ENCODE peak calls at places on chromosomes 5 and 9, in seven cellular contexts. E is brain pericyte, H is AG08395, K is amygdala, Z is HT1080, I is gastrocnemius medialis, Q is stomach. S is an unnamed sample.

GRCh38 chr9:135110416-135110815 is 22.9 kb downstream of the OLFM1 start:
- DNase-seq in K (no peak), I (no peak), Q (no peak), Z (no peak), E (no peak), H (no peak), S (no peak)

GRCh38 chr9:86202338-86202882 is 57.0 kb downstream of the C9orf153 start:
- DNase-seq in H (peak; percentile 73), E (no peak), K (no peak), Z (peak; percentile 33), I (no peak), Q (no peak), S (peak; percentile 6)

GRCh38 chr5:64074533-64074932 is 91.1 kb upstream of the RNF180 start:
- DNase-seq in E (no peak), Z (peak; percentile 45), K (no peak), I (no peak), Q (no peak), H (peak; percentile 7), S (peak; percentile 6)

GRCh38 chr9:132169672-132170392 is 8.0 kb downstream of the NTNG2 start:
- DNase-seq in K (peak; percentile 26), Z (peak; percentile 55), E (no peak), H (peak; percentile 71), Q (peak; percentile 59), I (no peak), S (no peak)

GRCh38 chr5:61256474-61256873 is 75.6 kb upstream of the ZSWIM6 start:
- DNase-seq in Q (peak; percentile 98), Z (peak; percentile 26), I (no peak), E (no peak), K (no peak), H (no peak), S (no peak)

GRCh38 chr5:62256161-62257017 is 49.6 kb upstream of the KIF2A start:
- DNase-seq in Z (no peak), I (no peak), Q (no peak), H (no peak), K (no peak), E (no peak), S (no peak)

GRCh38 chr5:150487199-150488061 is 20.5 kb upstream of the NDST1 start:
- DNase-seq in E (no peak), K (no peak), Q (peak; percentile 44), Z (peak; percentile 44), I (peak; percentile 64), H (no peak), S (no peak)

GRCh38 chr5:101160002-101160401 is 256.9 kb upstream of the ST8SIA4 start:
- DNase-seq in I (no peak), Z (no peak), H (no peak), Q (no peak), E (no peak), K (no peak), S (no peak)

GRCh38 chr5:168165221-168165965 is 126.1 kb upstream of the WWC1 start:
- DNase-seq in Z (no peak), Q (no peak), E (no peak), K (peak; percentile 9), I (no peak), H (no peak), S (no peak)

GRCh38 chr9:98502976-98503325 is 205.8 kb downstream of the GABBR2 start:
- DNase-seq in E (no peak), H (peak; percentile 78), K (no peak), I (no peak), Q (no peak), Z (peak; percentile 39), S (peak; percentile 52)

GRCh38 chr5:151657105-151657504 is 29.6 kb downstream of the SPARC start:
- DNase-seq in I (no peak), E (no peak), Q (no peak), Z (no peak), K (no peak), H (no peak), S (no peak)

GRCh38 chr5:147805030-147805454 is 22.5 kb upstream of the JAKMIP2 start:
- DNase-seq in E (no peak), Q (no peak), H (no peak), I (no peak), K (no peak), Z (no peak), S (no peak)

GRCh38 chr9:34995288-34996060 is 5.9 kb downstream of the DNAJB5 start:
- DNase-seq in I (peak; percentile 60), Z (no peak), Q (no peak), H (peak; percentile 38), E (no peak), K (no peak), S (no peak)

GRCh38 chr9:113879906-113880305 is 3.8 kb downstream of the ZNF618 start:
- DNase-seq in Z (no peak), I (no peak), Q (no peak), E (no peak), H (no peak), K (no peak), S (no peak)

GRCh38 chr5:146213210-146213838 is 9.9 kb downstream of the RBM27 start:
- DNase-seq in Q (no peak), E (no peak), Z (no peak), H (no peak), K (no peak), I (no peak), S (no peak)

GRCh38 chr5:26024774-26025173 is 1013.6 kb downstream of the CDH9 start:
- DNase-seq in Z (peak; percentile 17), Q (no peak), I (no peak), E (no peak), K (no peak), H (no peak), S (no peak)

GRCh38 chr9:101536938-101537337 is 3.3 kb downstream of the RNF20 start:
- DNase-seq in K (no peak), Z (peak; percentile 6), E (no peak), H (no peak), Q (no peak), I (no peak), S (no peak)

GRCh38 chr9:95313010-95313498 is 4.5 kb downstream of the FANCC start:
- DNase-seq in H (peak; percentile 64), E (no peak), Z (peak; percentile 6), K (no peak), I (peak; percentile 39), Q (peak; percentile 85), S (no peak)

GRCh38 chr5:820245-820644 is 30.5 kb downstream of the ZDHHC11 start:
- DNase-seq in H (no peak), K (no peak), Q (no peak), E (no peak), Z (no peak), I (no peak), S (no peak)

GRCh38 chr5:133890776-133891280 is 77.6 kb downstream of the C5orf15 start:
- DNase-seq in I (no peak), K (no peak), E (no peak), Z (no peak), H (no peak), Q (no peak), S (no peak)

GRCh38 chr5:13944564-13945195 is at the start of gene DNAH5:
- DNase-seq in H (peak; percentile 12), I (no peak), K (no peak), E (no peak), Z (no peak), Q (no peak), S (no peak)

GRCh38 chr9:130884542-130885421 is 11.8 kb downstream of the QRFP start:
- DNase-seq in Z (no peak), E (no peak), I (no peak), K (no peak), H (no peak), Q (no peak), S (no peak)

GRCh38 chr9:130029591-130029990 is 13.4 kb downstream of the FNBP1 start:
- DNase-seq in Q (no peak), I (no peak), Z (no peak), E (no peak), H (no peak), K (no peak), S (no peak)

GRCh38 chr5:111502976-111503375 is 9.4 kb downstream of the STARD4 start:
- DNase-seq in H (no peak), Z (no peak), K (no peak), Q (no peak), E (no peak), I (no peak), S (no peak)

GRCh38 chr9:219670-220365 is 5.2 kb downstream of the DOCK8 start:
- DNase-seq in I (no peak), K (no peak), Z (no peak), Q (no peak), E (no peak), H (no peak), S (no peak)

GRCh38 chr9:91071185-91071990 is 269.8 kb downstream of the SYK start:
- DNase-seq in Q (no peak), H (peak; percentile 86), E (peak; percentile 87), I (peak; percentile 85), Z (peak; percentile 96), K (no peak), S (peak; percentile 91)

GRCh38 chr5:142584843-142585242 is 101.0 kb downstream of the FGF1 start:
- DNase-seq in H (peak; percentile 32), K (no peak), I (no peak), Q (no peak), E (no peak), Z (no peak), S (no peak)

GRCh38 chr5:8060235-8061139 is 191.5 kb downstream of the MTRR start:
- DNase-seq in Q (no peak), H (no peak), K (no peak), E (no peak), Z (no peak), I (no peak), S (no peak)

GRCh38 chr9:76441551-76442322 is 17.2 kb upstream of the GCNT1 start:
- DNase-seq in K (no peak), Z (peak; percentile 65), Q (no peak), E (no peak), I (no peak), H (peak; percentile 35), S (peak; percentile 8)

GRCh38 chr5:96957125-96958041 is 21.5 kb downstream of the LNPEP start:
- DNase-seq in E (no peak), I (no peak), H (no peak), K (no peak), Q (no peak), Z (no peak), S (no peak)

GRCh38 chr9:135134253-135135028 is 47.0 kb downstream of the OLFM1 start:
- DNase-seq in K (no peak), H (no peak), E (no peak), Q (no peak), Z (no peak), I (no peak), S (no peak)

GRCh38 chr5:68872088-68872842 is 221.5 kb upstream of the SLC30A5 start:
- DNase-seq in Z (no peak), K (no peak), I (no peak), Q (no peak), H (no peak), E (no peak), S (no peak)

S was measured in GM04504.